ENCODE peak calls at places on chromosomes 12 and 14, in ten cellular contexts. One of them, this sample, is unnamed.

GRCh38 chr12:96466939-96467751 is 22.2 kb upstream of the CFAP54 start:
- DNase-seq in T-helper 17 cell: no peak
- DNase-seq in tibial artery: no peak
- DNase-seq in astrocyte of the cerebellum: no peak
- DNase-seq in esophagus squamous epithelium: no peak
- DNase-seq in testis: no peak
- DNase-seq in mammary epithelial cell: peak
- DNase-seq in MG63: no peak
- DNase-seq in HEK293T: no peak
- DNase-seq in midbrain: no peak
- DNase-seq in this sample: no peak

GRCh38 chr14:102571043-102571442 is 21.4 kb upstream of the RCOR1 start:
- DNase-seq in T-helper 17 cell: no peak
- DNase-seq in mammary epithelial cell: no peak
- DNase-seq in HEK293T: no peak
- DNase-seq in tibial artery: no peak
- DNase-seq in esophagus squamous epithelium: no peak
- DNase-seq in testis: no peak
- DNase-seq in midbrain: no peak
- DNase-seq in MG63: no peak
- DNase-seq in astrocyte of the cerebellum: no peak
- DNase-seq in this sample: no peak

GRCh38 chr14:68757618-68758081 is 35.2 kb downstream of the ZFP36L1 start:
- DNase-seq in HEK293T: no peak
- DNase-seq in astrocyte of the cerebellum: no peak
- DNase-seq in tibial artery: peak
- DNase-seq in T-helper 17 cell: no peak
- DNase-seq in testis: peak
- DNase-seq in MG63: no peak
- DNase-seq in esophagus squamous epithelium: no peak
- DNase-seq in midbrain: peak
- DNase-seq in mammary epithelial cell: no peak
- DNase-seq in this sample: peak

GRCh38 chr14:32702571-32702970 is 236.1 kb upstream of the NPAS3 start:
- DNase-seq in tibial artery: peak
- DNase-seq in T-helper 17 cell: peak
- DNase-seq in HEK293T: no peak
- DNase-seq in esophagus squamous epithelium: no peak
- DNase-seq in MG63: peak
- DNase-seq in midbrain: peak
- DNase-seq in testis: peak
- DNase-seq in astrocyte of the cerebellum: no peak
- DNase-seq in mammary epithelial cell: peak
- DNase-seq in this sample: peak

GRCh38 chr12:77845831-77846230 is 15.1 kb downstream of the NAV3 start:
- DNase-seq in mammary epithelial cell: peak
- DNase-seq in MG63: peak
- DNase-seq in esophagus squamous epithelium: no peak
- DNase-seq in testis: no peak
- DNase-seq in T-helper 17 cell: no peak
- DNase-seq in astrocyte of the cerebellum: no peak
- DNase-seq in HEK293T: no peak
- DNase-seq in midbrain: no peak
- DNase-seq in tibial artery: no peak
- DNase-seq in this sample: no peak

GRCh38 chr14:50340945-50341344 is 28.8 kb downstream of the DMAC2L start:
- DNase-seq in testis: no peak
- DNase-seq in midbrain: no peak
- DNase-seq in mammary epithelial cell: no peak
- DNase-seq in HEK293T: no peak
- DNase-seq in tibial artery: no peak
- DNase-seq in esophagus squamous epithelium: no peak
- DNase-seq in MG63: no peak
- DNase-seq in T-helper 17 cell: no peak
- DNase-seq in astrocyte of the cerebellum: no peak
- DNase-seq in this sample: no peak

GRCh38 chr14:99248761-99249171 is 23.2 kb downstream of the BCL11B start:
- DNase-seq in tibial artery: no peak
- DNase-seq in HEK293T: no peak
- DNase-seq in midbrain: no peak
- DNase-seq in esophagus squamous epithelium: no peak
- DNase-seq in mammary epithelial cell: no peak
- DNase-seq in testis: no peak
- DNase-seq in astrocyte of the cerebellum: no peak
- DNase-seq in MG63: no peak
- DNase-seq in T-helper 17 cell: no peak
- DNase-seq in this sample: no peak

GRCh38 chr14:91377700-91378652 is 39.6 kb downstream of the CCDC88C start:
- DNase-seq in astrocyte of the cerebellum: no peak
- DNase-seq in testis: no peak
- DNase-seq in mammary epithelial cell: no peak
- DNase-seq in midbrain: no peak
- DNase-seq in MG63: no peak
- DNase-seq in HEK293T: no peak
- DNase-seq in T-helper 17 cell: no peak
- DNase-seq in esophagus squamous epithelium: no peak
- DNase-seq in tibial artery: no peak
- DNase-seq in this sample: no peak

GRCh38 chr14:67487937-67488893 is at the start of gene TMEM229B:
- DNase-seq in mammary epithelial cell: no peak
- DNase-seq in T-helper 17 cell: peak
- DNase-seq in astrocyte of the cerebellum: no peak
- DNase-seq in HEK293T: no peak
- DNase-seq in testis: no peak
- DNase-seq in esophagus squamous epithelium: peak
- DNase-seq in tibial artery: no peak
- DNase-seq in midbrain: peak
- DNase-seq in MG63: peak
- DNase-seq in this sample: peak

This sample was measured in heart right ventricle.